ENCODE peak calls at places on chromosomes 13 and 19, in five cellular contexts. One of them, this sample, is unnamed.

GRCh38 chr19:588093-588742 is 1.5 kb upstream of the HCN2 start:
- DNase-seq in RWPE1: no peak
- DNase-seq in CD8-positive, alpha-beta T cell: peak; percentile 65
- DNase-seq in tibial artery: no peak
- DNase-seq in Panc1: no peak
- DNase-seq in this sample: peak; percentile 79

GRCh38 chr19:48395170-48395455 is 1.6 kb downstream of the GRIN2D start:
- DNase-seq in tibial artery: no peak
- DNase-seq in RWPE1: no peak
- DNase-seq in CD8-positive, alpha-beta T cell: no peak
- DNase-seq in Panc1: no peak
- DNase-seq in this sample: no peak

GRCh38 chr13:28100149-28101121 is at the start of gene FLT3:
- DNase-seq in Panc1: no peak
- DNase-seq in CD8-positive, alpha-beta T cell: no peak
- DNase-seq in tibial artery: no peak
- DNase-seq in RWPE1: peak; percentile 41
- DNase-seq in this sample: peak; percentile 78

GRCh38 chr19:46085888-46086287 is 38.6 kb downstream of the IGFL3 start:
- DNase-seq in tibial artery: no peak
- DNase-seq in CD8-positive, alpha-beta T cell: no peak
- DNase-seq in Panc1: no peak
- DNase-seq in RWPE1: no peak
- DNase-seq in this sample: no peak

GRCh38 chr13:45231722-45232121 is 30.9 kb upstream of the KCTD4 start:
- DNase-seq in Panc1: no peak
- DNase-seq in CD8-positive, alpha-beta T cell: no peak
- DNase-seq in tibial artery: no peak
- DNase-seq in RWPE1: no peak
- DNase-seq in this sample: peak; percentile 17

GRCh38 chr13:39779337-39780270 is 124.1 kb downstream of the COG6 start:
- DNase-seq in RWPE1: no peak
- DNase-seq in Panc1: no peak
- DNase-seq in tibial artery: no peak
- DNase-seq in CD8-positive, alpha-beta T cell: peak; percentile 62
- DNase-seq in this sample: no peak

GRCh38 chr13:67438465-67438864 is 208.3 kb upstream of the PCDH9 start:
- DNase-seq in RWPE1: no peak
- DNase-seq in Panc1: no peak
- DNase-seq in tibial artery: no peak
- DNase-seq in CD8-positive, alpha-beta T cell: no peak
- DNase-seq in this sample: no peak

GRCh38 chr19:51702754-51703654 is 9.9 kb downstream of the SPACA6 start:
- DNase-seq in tibial artery: no peak
- DNase-seq in RWPE1: no peak
- DNase-seq in Panc1: no peak
- DNase-seq in CD8-positive, alpha-beta T cell: no peak
- DNase-seq in this sample: no peak

GRCh38 chr19:28880735-28881401 is 332.1 kb downstream of the UQCRFS1 start:
- DNase-seq in RWPE1: no peak
- DNase-seq in CD8-positive, alpha-beta T cell: no peak
- DNase-seq in tibial artery: no peak
- DNase-seq in Panc1: no peak
- DNase-seq in this sample: no peak

DNA sequence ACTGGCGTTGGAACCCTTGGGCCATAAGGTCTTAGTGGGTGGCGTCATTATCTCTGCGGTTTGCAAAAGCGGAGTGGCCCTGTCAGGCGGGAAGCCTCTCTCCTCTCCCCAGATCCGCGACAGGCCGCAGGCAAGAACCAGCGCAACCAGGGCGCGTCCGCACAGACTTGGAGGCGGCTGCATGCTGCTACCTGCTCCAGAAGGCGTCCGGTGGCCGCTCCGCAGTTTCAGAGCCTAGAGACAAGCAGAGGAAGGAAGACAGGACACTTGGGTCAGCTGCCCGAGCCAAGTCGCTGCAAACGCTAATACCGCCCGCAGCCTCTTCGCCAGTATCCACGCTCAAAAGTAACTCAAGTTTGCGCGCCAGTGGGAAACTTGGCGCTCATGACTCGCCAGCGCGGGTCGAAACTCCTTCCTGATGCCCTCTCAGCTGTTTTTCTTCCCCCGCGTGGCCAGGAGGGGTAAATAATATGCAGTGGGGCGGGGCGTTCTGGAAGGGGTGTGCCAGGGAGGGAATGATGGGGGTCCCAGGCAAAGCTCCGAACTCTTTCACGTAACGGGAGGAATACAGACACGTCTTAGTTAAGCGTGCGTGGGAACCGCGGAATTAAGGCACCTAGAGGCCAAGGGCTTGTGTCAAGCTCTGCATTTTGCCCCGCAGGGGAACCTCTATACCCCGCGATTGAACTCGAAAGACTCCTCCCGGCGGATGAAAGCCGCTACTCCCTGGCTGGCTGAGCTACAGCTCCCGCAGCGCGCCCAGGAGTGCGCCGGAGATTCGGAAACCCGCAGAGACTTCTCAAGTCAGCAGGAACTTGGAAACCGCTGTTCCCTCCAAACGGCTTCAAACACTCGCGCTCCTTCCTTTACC is at the start of gene EDNRB:
- DNase-seq in Panc1: no peak
- DNase-seq in tibial artery: peak; percentile 31
- DNase-seq in CD8-positive, alpha-beta T cell: no peak
- DNase-seq in RWPE1: peak; percentile 26
- DNase-seq in this sample: peak; percentile 43
- TF ChIP-seq CTCF in Panc1: no peak
- TF ChIP-seq CTCF in tibial artery: no peak
- TF ChIP-seq CTCF in CD8-positive, alpha-beta T cell: no peak
- TF ChIP-seq CTCF in RWPE1: no peak
- TF ChIP-seq CTCF in this sample: no peak

DNA sequence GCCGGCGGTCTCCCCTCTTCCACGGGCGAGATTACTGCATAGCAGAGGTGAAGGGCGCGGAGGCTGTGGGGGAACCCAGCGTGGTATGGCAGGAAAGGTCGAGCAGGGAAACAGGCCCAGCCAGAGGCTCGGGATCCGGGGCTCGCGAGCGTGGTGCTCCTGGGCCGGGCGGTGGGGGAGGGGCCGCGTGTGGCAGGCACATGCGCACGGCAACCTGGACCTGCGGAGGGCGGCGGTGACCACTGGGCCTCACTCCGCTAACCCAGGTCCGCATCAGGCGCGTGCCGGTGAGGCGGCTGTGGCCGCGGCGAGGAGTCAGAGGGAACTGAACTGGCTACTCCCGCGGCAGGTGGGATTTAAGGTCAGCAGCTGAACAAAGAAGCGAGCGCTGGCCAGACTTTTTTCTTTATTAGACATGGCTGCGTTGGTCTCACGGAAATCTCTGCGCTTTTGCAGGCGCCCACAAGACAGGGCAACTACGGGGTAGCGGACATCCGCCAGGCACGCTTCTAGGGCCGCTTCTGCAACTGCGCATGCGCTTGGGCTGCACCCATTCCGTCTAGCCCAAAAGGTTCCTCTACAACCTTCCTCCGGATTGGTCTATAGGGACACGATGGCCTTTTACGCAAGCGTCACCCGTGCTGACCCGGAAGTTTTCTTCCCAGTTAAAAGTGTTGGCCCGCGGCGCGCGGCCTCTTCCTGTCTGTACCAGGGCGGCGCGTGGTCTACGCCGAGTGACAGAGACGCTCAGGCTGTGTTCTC is at the start of gene RPS5:
- DNase-seq in tibial artery: peak; percentile 97
- DNase-seq in RWPE1: peak; percentile 98
- DNase-seq in CD8-positive, alpha-beta T cell: peak; percentile 95
- DNase-seq in Panc1: peak; percentile 95
- DNase-seq in this sample: peak; percentile 100
- TF ChIP-seq CTCF in tibial artery: peak; percentile 16
- TF ChIP-seq CTCF in RWPE1: no peak
- TF ChIP-seq CTCF in CD8-positive, alpha-beta T cell: no peak
- TF ChIP-seq CTCF in Panc1: no peak
- TF ChIP-seq CTCF in this sample: no peak

DNA sequence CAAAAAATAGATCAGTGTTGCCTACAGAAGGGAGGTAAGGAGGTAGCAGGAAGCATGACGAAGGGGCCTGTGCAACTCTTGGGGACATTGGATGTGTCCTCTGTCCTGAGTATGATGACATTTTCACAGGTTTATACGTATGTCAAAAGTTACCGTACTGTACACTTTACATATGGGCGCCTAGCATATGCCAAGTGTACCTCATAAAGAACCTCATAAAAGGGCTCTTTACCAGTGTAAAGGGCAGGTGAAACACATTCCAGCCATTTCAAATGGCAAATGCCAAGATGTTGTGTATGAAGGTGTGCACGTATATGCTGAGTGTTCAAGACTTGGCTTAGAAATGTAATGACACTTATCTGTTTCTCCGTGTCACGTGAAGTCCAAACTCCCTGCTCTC is 573.4 kb downstream of the EFNB2 start:
- DNase-seq in Panc1: no peak
- DNase-seq in RWPE1: no peak
- DNase-seq in tibial artery: no peak
- DNase-seq in CD8-positive, alpha-beta T cell: no peak
- DNase-seq in this sample: no peak
- TF ChIP-seq CTCF in Panc1: no peak
- TF ChIP-seq CTCF in RWPE1: no peak
- TF ChIP-seq CTCF in tibial artery: no peak
- TF ChIP-seq CTCF in CD8-positive, alpha-beta T cell: no peak
- TF ChIP-seq CTCF in this sample: no peak

DNA sequence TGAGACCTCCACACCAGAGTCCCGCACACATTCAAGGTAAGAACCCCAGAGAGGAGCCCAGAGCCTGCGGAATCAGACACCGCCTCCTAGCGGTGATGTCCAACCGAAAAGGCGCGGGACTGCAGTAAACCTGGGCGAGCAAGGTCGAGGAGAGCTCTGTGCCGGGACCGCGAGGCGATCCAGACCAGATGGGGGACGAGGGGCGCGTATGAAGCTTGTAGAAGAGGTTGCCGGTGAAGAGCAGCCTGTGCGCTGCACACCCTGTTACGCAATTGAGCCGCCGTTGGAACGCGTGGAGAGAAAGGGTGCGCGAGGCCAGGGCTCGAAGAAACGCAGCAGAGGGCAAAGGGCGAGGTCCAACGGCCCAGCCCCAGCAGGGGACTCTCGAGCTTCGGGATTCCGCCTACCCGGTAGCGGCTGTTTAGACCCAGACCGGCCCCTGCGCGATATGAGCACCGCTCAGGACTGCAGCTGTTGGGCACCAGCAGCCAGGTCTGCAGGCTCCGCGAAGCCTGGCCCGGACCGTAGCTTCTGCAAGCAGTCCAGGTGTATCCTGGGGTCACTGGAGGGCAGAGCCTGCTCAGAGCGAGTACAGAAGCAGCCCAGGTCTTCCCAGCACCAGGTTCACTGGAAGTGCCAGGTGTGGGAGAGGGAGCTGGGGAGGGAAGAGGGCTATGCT is 65.9 kb upstream of the ZNF599 start:
- DNase-seq in Panc1: no peak
- DNase-seq in tibial artery: no peak
- DNase-seq in CD8-positive, alpha-beta T cell: no peak
- DNase-seq in RWPE1: no peak
- DNase-seq in this sample: no peak
- TF ChIP-seq CTCF in Panc1: peak; percentile 84
- TF ChIP-seq CTCF in tibial artery: no peak
- TF ChIP-seq CTCF in CD8-positive, alpha-beta T cell: no peak
- TF ChIP-seq CTCF in RWPE1: no peak
- TF ChIP-seq CTCF in this sample: no peak

GRCh38 chr19:16323532-16323931 is 1.1 kb upstream of the KLF2 start:
- DNase-seq in CD8-positive, alpha-beta T cell: no peak
- DNase-seq in RWPE1: no peak
- DNase-seq in Panc1: no peak
- DNase-seq in tibial artery: no peak
- DNase-seq in this sample: no peak

GRCh38 chr19:16324064-16324383 is 602 bp upstream of the KLF2 start:
- DNase-seq in CD8-positive, alpha-beta T cell: no peak
- DNase-seq in tibial artery: no peak
- DNase-seq in Panc1: no peak
- DNase-seq in RWPE1: no peak
- DNase-seq in this sample: no peak

GRCh38 chr19:16325671-16326400 is 1.2 kb downstream of the KLF2 start:
- DNase-seq in RWPE1: no peak
- DNase-seq in CD8-positive, alpha-beta T cell: peak; percentile 71
- DNase-seq in Panc1: no peak
- DNase-seq in tibial artery: no peak
- DNase-seq in this sample: no peak

GRCh38 chr19:16325161-16325527 is 518 bp downstream of the KLF2 start:
- DNase-seq in Panc1: no peak
- DNase-seq in CD8-positive, alpha-beta T cell: peak; percentile 62
- DNase-seq in RWPE1: no peak
- DNase-seq in tibial artery: no peak
- DNase-seq in this sample: peak; percentile 54

DNA sequence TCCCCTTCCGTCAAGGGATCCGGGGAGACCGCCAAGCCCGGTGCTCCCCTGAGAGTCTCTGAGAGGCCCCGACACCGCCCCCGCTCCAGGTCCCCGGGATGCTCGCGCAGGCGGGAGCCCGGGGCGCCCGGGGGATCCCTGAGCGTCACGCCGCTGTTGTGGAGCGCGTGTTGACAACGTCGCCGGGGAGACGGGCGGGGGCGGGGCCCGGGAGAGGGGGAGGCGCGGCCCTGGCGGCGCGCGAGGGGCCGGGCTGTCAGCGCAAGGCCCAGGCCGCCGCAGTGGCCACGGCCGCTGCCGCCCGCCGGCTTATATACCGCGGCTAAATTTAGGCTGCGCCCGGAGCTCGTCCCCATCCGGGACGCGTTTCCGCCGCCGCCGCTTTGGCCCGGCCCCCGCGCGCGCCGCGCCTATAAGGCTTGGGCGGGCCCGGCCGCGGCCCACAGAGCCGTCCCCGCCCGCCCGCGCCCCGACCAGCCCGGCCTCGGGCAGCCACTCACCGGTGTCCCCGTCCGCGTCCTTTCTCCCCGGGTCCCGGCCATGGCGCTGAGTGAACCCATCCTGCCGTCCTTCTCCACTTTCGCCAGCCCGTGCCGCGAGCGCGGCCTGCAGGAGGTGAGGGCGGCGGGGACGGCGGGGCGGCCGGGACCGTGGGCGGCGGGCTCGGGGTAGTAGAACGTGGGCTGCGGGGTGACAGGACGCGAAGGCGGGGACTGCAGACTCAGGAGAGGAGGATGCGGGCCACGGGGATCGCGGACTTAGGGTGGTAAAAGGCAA is at the start of gene KLF2:
- DNase-seq in RWPE1: peak; percentile 89
- DNase-seq in Panc1: no peak
- DNase-seq in tibial artery: peak; percentile 89
- DNase-seq in CD8-positive, alpha-beta T cell: peak; percentile 92
- DNase-seq in this sample: peak; percentile 94
- TF ChIP-seq CTCF in RWPE1: no peak
- TF ChIP-seq CTCF in Panc1: no peak
- TF ChIP-seq CTCF in tibial artery: no peak
- TF ChIP-seq CTCF in CD8-positive, alpha-beta T cell: no peak
- TF ChIP-seq CTCF in this sample: no peak

GRCh38 chr19:35959040-35959967 is 23.1 kb downstream of the LRFN3 start:
- DNase-seq in Panc1: no peak
- DNase-seq in CD8-positive, alpha-beta T cell: peak; percentile 77
- DNase-seq in RWPE1: no peak
- DNase-seq in tibial artery: no peak
- DNase-seq in this sample: peak; percentile 80
- TF ChIP-seq CTCF in Panc1: no peak
- TF ChIP-seq CTCF in CD8-positive, alpha-beta T cell: peak; percentile 77
- TF ChIP-seq CTCF in RWPE1: peak; percentile 28
- TF ChIP-seq CTCF in tibial artery: no peak
- TF ChIP-seq CTCF in this sample: peak; percentile 62

This sample was measured in GM13976.